ENCODE peak calls at places on chromosomes 12 and 14, in four cellular contexts. X is HepG2, I is GM12878, E is K562. L is an unnamed sample.

GRCh38 chr12:76444408-76444984 is 96.3 kb upstream of the BBS10 start:
- DNase-seq in X (no peak), I (no peak), E (no peak), L (no peak)

GRCh38 chr12:101694297-101694848 is 3.1 kb upstream of the CHPT1 start:
- DNase-seq in I (no peak), E (no peak), X (no peak), L (no peak)

GRCh38 chr12:32181498-32182175 is 75.0 kb downstream of the BICD1 start:
- DNase-seq in E (no peak), X (no peak), I (no peak), L (no peak)

GRCh38 chr12:88577537-88577936 is 2.7 kb downstream of the KITLG start:
- DNase-seq in E (no peak), X (no peak), I (no peak), L (no peak)

GRCh38 chr14:64201296-64201695 is 92.9 kb downstream of the ESR2 start:
- DNase-seq in X (no peak), I (no peak), E (no peak), L (no peak)

GRCh38 chr12:123089631-123090353 is 61.1 kb downstream of the PITPNM2 start:
- DNase-seq in E (peak), X (peak), I (no peak), L (no peak)

GRCh38 chr14:103432627-103433026 is 47.4 kb downstream of the MARK3 start:
- DNase-seq in X (no peak), I (no peak), E (no peak), L (no peak)

GRCh38 chr12:45216297-45216982 is 545 bp downstream of the ANO6 start:
- DNase-seq in E (peak), I (no peak), X (peak), L (peak)

GRCh38 chr14:98766818-98767217 is 505.2 kb downstream of the BCL11B start:
- DNase-seq in X (no peak), I (no peak), E (no peak), L (no peak)

GRCh38 chr14:68977741-68978549 is 1.2 kb downstream of the ACTN1 start:
- DNase-seq in X (no peak), E (peak), I (no peak), L (peak)

GRCh38 chr12:70043490-70044138 is 199.6 kb upstream of the CNOT2 start:
- DNase-seq in X (no peak), I (no peak), E (no peak), L (no peak)
- TF ChIP-seq FOXK2 in X (no peak), I (no peak), E (no peak), L (no peak)

GRCh38 chr12:122021193-122021821 is 377 bp upstream of the BCL7A start:
- DNase-seq in E (no peak), X (no peak), I (no peak), L (peak)

GRCh38 chr12:122024132-122024785 is 2.6 kb downstream of the BCL7A start:
- DNase-seq in E (peak), X (peak), I (no peak), L (no peak)

GRCh38 chr12:122021822-122022392 is at the start of gene BCL7A:
- DNase-seq in E (peak), X (peak), I (no peak), L (peak)

GRCh38 chr12:122022393-122023338 is 982 bp downstream of the BCL7A start:
- DNase-seq in I (no peak), E (peak), X (no peak), L (peak)

DNA sequence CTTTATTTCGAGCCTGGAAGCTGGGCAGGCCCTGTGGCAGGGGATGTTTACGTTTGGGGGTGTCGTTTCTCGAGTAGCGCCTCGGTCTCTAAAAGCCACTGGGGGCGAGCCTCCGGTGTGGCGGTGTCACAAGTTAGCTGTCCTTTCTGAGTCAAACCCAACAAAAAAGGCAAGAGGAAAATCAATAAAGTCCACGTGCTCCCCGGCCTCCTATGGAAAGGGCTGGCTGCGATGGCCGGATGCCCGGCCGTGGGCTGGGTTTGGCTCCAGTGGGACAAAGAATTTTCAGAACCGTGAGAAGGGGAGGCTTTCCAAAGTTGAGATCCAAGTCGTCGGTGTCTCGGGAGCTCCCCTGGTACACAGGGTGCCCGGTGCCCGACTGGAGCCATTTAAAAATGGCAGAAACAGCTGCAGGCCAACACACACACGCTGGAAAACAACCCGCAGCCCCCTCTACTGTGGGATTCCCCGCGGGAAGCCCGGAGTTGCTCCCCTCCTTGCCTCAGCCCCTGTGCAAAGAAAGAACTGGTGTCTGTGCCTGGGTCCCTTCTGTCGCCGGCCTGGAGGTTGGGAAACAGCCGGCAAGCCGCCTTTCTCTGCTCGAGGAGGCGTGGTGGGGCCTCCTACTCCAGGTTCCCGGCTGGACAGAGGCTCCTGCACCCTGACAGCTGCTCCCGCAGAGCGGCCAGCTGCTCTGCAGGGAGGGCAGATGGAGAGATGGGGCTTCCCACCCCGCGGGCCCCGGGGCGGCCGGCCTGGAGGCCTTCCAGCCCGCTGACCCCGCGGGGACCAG is 1.9 kb downstream of the BCL7A start:
- DNase-seq in E (peak), X (peak), I (no peak), L (peak)
- TF ChIP-seq FOXK2 in E (peak), X (peak), I (no peak), L (no peak)

DNA sequence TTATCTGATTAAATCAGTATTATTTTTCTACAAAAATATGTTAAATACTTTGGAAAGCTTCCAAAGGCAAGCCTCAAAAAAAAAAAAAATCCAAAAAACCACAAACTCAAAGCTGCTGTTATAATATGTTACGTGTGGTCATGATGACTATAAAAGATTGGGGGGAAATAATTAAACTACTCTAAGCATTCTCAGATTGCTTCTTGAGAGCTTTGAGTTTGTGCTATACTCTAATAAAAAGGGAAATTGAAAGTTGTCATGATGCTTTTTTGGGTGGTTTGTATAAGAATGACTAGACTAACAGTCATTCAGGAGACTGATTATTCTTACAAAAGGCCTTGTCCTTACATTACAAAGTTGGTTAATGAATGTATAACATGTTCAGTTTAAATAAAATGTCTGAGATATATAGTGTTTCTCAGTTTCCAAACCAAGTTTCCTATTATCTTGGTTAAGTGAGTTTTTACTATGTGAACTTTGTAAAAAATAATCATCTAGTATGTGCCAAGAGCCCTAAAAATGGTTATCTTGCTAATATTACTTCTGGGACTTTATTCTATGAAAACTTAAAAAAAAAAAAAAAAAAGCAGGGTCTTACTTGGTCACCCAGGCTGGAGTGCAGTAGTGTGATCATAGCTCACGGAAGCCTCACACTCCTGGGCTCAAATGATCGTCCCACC is 459.8 kb upstream of the RGS6 start:
- DNase-seq in X (no peak), E (no peak), I (no peak), L (no peak)
- TF ChIP-seq FOXK2 in X (no peak), E (no peak), I (no peak), L (no peak)

GRCh38 chr14:97538749-97539388 is 741.7 kb downstream of the VRK1 start:
- DNase-seq in E (no peak), I (no peak), X (no peak), L (no peak)
- TF ChIP-seq FOXK2 in E (no peak), I (no peak), X (no peak), L (no peak)

DNA sequence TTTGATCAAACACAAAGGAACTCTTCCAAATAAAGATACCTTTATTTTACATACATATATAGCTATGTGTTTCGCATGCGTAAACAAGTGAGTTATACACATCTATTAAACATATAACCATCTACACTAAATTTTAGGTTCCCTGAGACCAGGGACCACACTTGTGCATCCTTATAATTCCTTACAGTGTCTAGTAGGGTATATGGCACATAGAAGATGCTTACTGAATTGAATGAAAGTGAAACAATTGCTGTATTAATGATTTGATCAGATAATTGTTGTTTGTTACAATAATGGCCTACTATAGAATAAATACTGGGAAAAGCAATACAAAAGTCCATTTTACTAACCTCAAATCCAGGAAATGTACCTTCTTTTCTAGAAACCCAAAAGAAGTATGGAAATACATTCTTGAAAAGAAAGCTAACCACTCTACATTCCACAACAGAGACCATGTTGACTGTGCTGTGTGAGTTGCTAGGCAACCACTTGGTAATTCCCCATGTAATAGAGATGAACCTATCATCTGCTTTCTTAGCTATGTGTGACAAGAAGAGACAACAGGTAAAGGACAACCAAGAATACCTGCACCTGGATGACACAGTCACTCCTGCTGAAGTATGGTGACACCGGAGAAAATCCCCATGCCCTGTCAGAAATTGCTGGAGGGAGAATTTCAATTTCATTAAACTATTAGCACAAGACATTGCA is 11.9 kb upstream of the CIPC start:
- DNase-seq in X (peak), E (no peak), I (no peak), L (no peak)
- TF ChIP-seq FOXK2 in X (no peak), E (no peak), I (no peak), L (no peak)

DNA sequence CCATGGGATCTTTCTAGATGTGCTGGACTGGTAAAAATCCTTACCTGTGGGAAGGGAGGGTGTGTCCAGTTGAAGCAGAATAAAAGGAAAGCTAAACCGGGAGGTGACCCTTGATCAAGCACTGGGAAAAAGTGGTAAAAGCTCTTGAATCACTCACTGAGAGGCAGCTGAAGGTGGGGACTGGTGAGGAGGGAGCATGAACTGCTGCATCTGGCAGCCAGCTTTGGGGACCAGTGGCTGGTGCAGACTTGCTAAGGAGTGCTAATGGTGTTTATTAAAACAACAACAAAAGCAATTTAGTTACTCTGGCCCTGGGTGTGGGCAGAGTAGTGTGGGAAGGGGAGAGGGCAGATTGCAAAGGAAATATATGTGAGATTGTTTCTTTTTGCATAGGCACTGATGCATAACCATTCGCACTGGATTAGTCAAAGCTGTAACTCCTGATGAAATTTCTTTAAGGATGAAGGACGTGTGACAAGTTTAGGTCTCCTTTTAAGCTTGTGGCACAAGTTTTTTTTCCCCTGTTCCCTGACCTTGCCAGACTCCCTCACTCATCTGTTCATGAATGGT is 8.1 kb downstream of the TXNRD1 start:
- DNase-seq in X (no peak), I (no peak), E (no peak), L (no peak)
- TF ChIP-seq FOXK2 in X (no peak), I (no peak), E (no peak), L (no peak)

GRCh38 chr12:1282670-1283361 is 291.8 kb downstream of the ERC1 start:
- DNase-seq in I (no peak), X (no peak), E (no peak), L (no peak)

GRCh38 chr12:1281683-1282366 is 290.8 kb downstream of the ERC1 start:
- DNase-seq in E (peak), X (no peak), I (no peak), L (no peak)

GRCh38 chr12:1287446-1287975 is 296.5 kb downstream of the ERC1 start:
- DNase-seq in I (no peak), E (no peak), X (no peak), L (no peak)

GRCh38 chr12:1289371-1290155 is 298.5 kb downstream of the ERC1 start:
- DNase-seq in I (no peak), E (no peak), X (no peak), L (no peak)

DNA sequence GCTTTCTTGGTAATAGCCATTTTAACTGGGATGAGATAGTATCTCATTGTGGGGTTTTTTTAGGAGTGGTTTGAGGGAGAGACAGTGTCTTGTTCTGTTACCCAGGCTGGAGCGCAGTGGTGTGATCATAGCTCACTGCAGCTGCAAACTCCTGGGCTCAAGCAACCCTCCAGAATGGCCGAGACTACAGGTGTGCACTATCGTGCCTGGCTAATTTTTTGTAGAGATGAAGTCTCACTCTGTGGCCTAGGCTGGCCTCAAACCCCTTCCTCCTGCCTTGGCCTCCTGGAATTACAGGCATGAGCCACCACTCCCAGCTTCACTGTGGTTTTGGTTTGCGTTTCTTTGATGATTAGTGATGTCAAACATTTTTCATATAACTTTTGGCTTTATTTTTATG is 293.6 kb downstream of the ERC1 start:
- DNase-seq in E (no peak), X (no peak), I (no peak), L (no peak)
- TF ChIP-seq FOXK2 in E (no peak), X (no peak), I (no peak), L (no peak)

L was measured in HEK293T.